ENCODE peak calls at places on chromosomes 13 and 19, in eight cellular contexts. One of them, this sample, is unnamed.

GRCh38 chr13:79775830-79776229 is 294.9 kb downstream of the NDFIP2 start:
- ATAC-seq in right lobe of liver: peak; percentile 53
- ATAC-seq in activated CD8-positive, alpha-beta memory T cell treated with anti-CD3 and anti-CD28 coated beads, Interleukin-2, amount 10 ng/mL, durations not matched to agents 7 days and 5 days: no peak
- ATAC-seq in natural killer cell: no peak
- ATAC-seq in T-cell: no peak
- ATAC-seq in left lung: peak; percentile 89
- ATAC-seq in left cardiac atrium: peak; percentile 46
- ATAC-seq in CD4-positive, CD25-positive, alpha-beta regulatory T cell: no peak
- ATAC-seq in this sample: no peak

GRCh38 chr13:64791373-64791772 is 2438.8 kb downstream of the PCDH9 start:
- ATAC-seq in right lobe of liver: no peak
- ATAC-seq in activated CD8-positive, alpha-beta memory T cell treated with anti-CD3 and anti-CD28 coated beads, Interleukin-2, amount 10 ng/mL, durations not matched to agents 7 days and 5 days: no peak
- ATAC-seq in natural killer cell: no peak
- ATAC-seq in T-cell: no peak
- ATAC-seq in left lung: no peak
- ATAC-seq in left cardiac atrium: no peak
- ATAC-seq in CD4-positive, CD25-positive, alpha-beta regulatory T cell: no peak
- ATAC-seq in this sample: no peak

GRCh38 chr19:4260605-4261191 is 13.8 kb downstream of the YJU2 start:
- ATAC-seq in right lobe of liver: peak; percentile 23
- ATAC-seq in activated CD8-positive, alpha-beta memory T cell treated with anti-CD3 and anti-CD28 coated beads, Interleukin-2, amount 10 ng/mL, durations not matched to agents 7 days and 5 days: no peak
- ATAC-seq in natural killer cell: no peak
- ATAC-seq in T-cell: no peak
- ATAC-seq in left lung: peak; percentile 29
- ATAC-seq in left cardiac atrium: peak; percentile 16
- ATAC-seq in CD4-positive, CD25-positive, alpha-beta regulatory T cell: no peak
- ATAC-seq in this sample: no peak

GRCh38 chr19:16052353-16052752 is 23.9 kb upstream of the TPM4 start:
- ATAC-seq in right lobe of liver: no peak
- ATAC-seq in activated CD8-positive, alpha-beta memory T cell treated with anti-CD3 and anti-CD28 coated beads, Interleukin-2, amount 10 ng/mL, durations not matched to agents 7 days and 5 days: no peak
- ATAC-seq in natural killer cell: no peak
- ATAC-seq in T-cell: no peak
- ATAC-seq in left lung: no peak
- ATAC-seq in left cardiac atrium: no peak
- ATAC-seq in CD4-positive, CD25-positive, alpha-beta regulatory T cell: no peak
- ATAC-seq in this sample: no peak

GRCh38 chr19:48481191-48481500 is 12.0 kb downstream of the CYTH2 start:
- ATAC-seq in right lobe of liver: no peak
- ATAC-seq in activated CD8-positive, alpha-beta memory T cell treated with anti-CD3 and anti-CD28 coated beads, Interleukin-2, amount 10 ng/mL, durations not matched to agents 7 days and 5 days: no peak
- ATAC-seq in natural killer cell: no peak
- ATAC-seq in T-cell: no peak
- ATAC-seq in left lung: no peak
- ATAC-seq in left cardiac atrium: no peak
- ATAC-seq in CD4-positive, CD25-positive, alpha-beta regulatory T cell: no peak
- ATAC-seq in this sample: no peak

GRCh38 chr19:10412257-10412977 is 7.9 kb upstream of the PDE4A start:
- ATAC-seq in right lobe of liver: no peak
- ATAC-seq in activated CD8-positive, alpha-beta memory T cell treated with anti-CD3 and anti-CD28 coated beads, Interleukin-2, amount 10 ng/mL, durations not matched to agents 7 days and 5 days: peak; percentile 57
- ATAC-seq in natural killer cell: peak; percentile 17
- ATAC-seq in T-cell: peak; percentile 27
- ATAC-seq in left lung: no peak
- ATAC-seq in left cardiac atrium: no peak
- ATAC-seq in CD4-positive, CD25-positive, alpha-beta regulatory T cell: peak; percentile 54
- ATAC-seq in this sample: no peak

GRCh38 chr13:99056381-99057014 is 78.6 kb upstream of the DOCK9 start:
- ATAC-seq in right lobe of liver: peak; percentile 5
- ATAC-seq in activated CD8-positive, alpha-beta memory T cell treated with anti-CD3 and anti-CD28 coated beads, Interleukin-2, amount 10 ng/mL, durations not matched to agents 7 days and 5 days: no peak
- ATAC-seq in natural killer cell: no peak
- ATAC-seq in T-cell: no peak
- ATAC-seq in left lung: no peak
- ATAC-seq in left cardiac atrium: peak; percentile 45
- ATAC-seq in CD4-positive, CD25-positive, alpha-beta regulatory T cell: no peak
- ATAC-seq in this sample: peak; percentile 34

GRCh38 chr19:57302020-57302465 is 18.2 kb upstream of the ZNF543 start:
- ATAC-seq in right lobe of liver: no peak
- ATAC-seq in activated CD8-positive, alpha-beta memory T cell treated with anti-CD3 and anti-CD28 coated beads, Interleukin-2, amount 10 ng/mL, durations not matched to agents 7 days and 5 days: no peak
- ATAC-seq in natural killer cell: peak; percentile 12
- ATAC-seq in T-cell: no peak
- ATAC-seq in left lung: peak; percentile 73
- ATAC-seq in left cardiac atrium: peak; percentile 96
- ATAC-seq in CD4-positive, CD25-positive, alpha-beta regulatory T cell: no peak
- ATAC-seq in this sample: peak; percentile 99

GRCh38 chr13:51148952-51149573 is 38.0 kb upstream of the C13orf42 start:
- ATAC-seq in right lobe of liver: peak; percentile 61
- ATAC-seq in activated CD8-positive, alpha-beta memory T cell treated with anti-CD3 and anti-CD28 coated beads, Interleukin-2, amount 10 ng/mL, durations not matched to agents 7 days and 5 days: no peak
- ATAC-seq in natural killer cell: no peak
- ATAC-seq in T-cell: no peak
- ATAC-seq in left lung: peak; percentile 80
- ATAC-seq in left cardiac atrium: peak; percentile 69
- ATAC-seq in CD4-positive, CD25-positive, alpha-beta regulatory T cell: no peak
- ATAC-seq in this sample: no peak

GRCh38 chr19:18023596-18024212 is 15.7 kb downstream of the ARRDC2 start:
- ATAC-seq in right lobe of liver: peak; percentile 14
- ATAC-seq in activated CD8-positive, alpha-beta memory T cell treated with anti-CD3 and anti-CD28 coated beads, Interleukin-2, amount 10 ng/mL, durations not matched to agents 7 days and 5 days: no peak
- ATAC-seq in natural killer cell: peak; percentile 40
- ATAC-seq in T-cell: peak; percentile 77
- ATAC-seq in left lung: peak; percentile 66
- ATAC-seq in left cardiac atrium: peak; percentile 62
- ATAC-seq in CD4-positive, CD25-positive, alpha-beta regulatory T cell: peak; percentile 51
- ATAC-seq in this sample: peak; percentile 61

GRCh38 chr13:95050800-95051620 is 250.2 kb downstream of the ABCC4 start:
- ATAC-seq in right lobe of liver: no peak
- ATAC-seq in activated CD8-positive, alpha-beta memory T cell treated with anti-CD3 and anti-CD28 coated beads, Interleukin-2, amount 10 ng/mL, durations not matched to agents 7 days and 5 days: peak; percentile 47
- ATAC-seq in natural killer cell: no peak
- ATAC-seq in T-cell: no peak
- ATAC-seq in left lung: no peak
- ATAC-seq in left cardiac atrium: no peak
- ATAC-seq in CD4-positive, CD25-positive, alpha-beta regulatory T cell: no peak
- ATAC-seq in this sample: peak; percentile 80

GRCh38 chr19:2503521-2504109 is 27.7 kb downstream of the GADD45B start:
- ATAC-seq in right lobe of liver: no peak
- ATAC-seq in activated CD8-positive, alpha-beta memory T cell treated with anti-CD3 and anti-CD28 coated beads, Interleukin-2, amount 10 ng/mL, durations not matched to agents 7 days and 5 days: peak; percentile 90
- ATAC-seq in natural killer cell: peak; percentile 86
- ATAC-seq in T-cell: peak; percentile 92
- ATAC-seq in left lung: peak; percentile 28
- ATAC-seq in left cardiac atrium: no peak
- ATAC-seq in CD4-positive, CD25-positive, alpha-beta regulatory T cell: peak; percentile 89
- ATAC-seq in this sample: peak; percentile 84

GRCh38 chr13:23770428-23770827 is 118.8 kb downstream of the MIPEP start:
- ATAC-seq in right lobe of liver: no peak
- ATAC-seq in activated CD8-positive, alpha-beta memory T cell treated with anti-CD3 and anti-CD28 coated beads, Interleukin-2, amount 10 ng/mL, durations not matched to agents 7 days and 5 days: no peak
- ATAC-seq in natural killer cell: no peak
- ATAC-seq in T-cell: no peak
- ATAC-seq in left lung: no peak
- ATAC-seq in left cardiac atrium: no peak
- ATAC-seq in CD4-positive, CD25-positive, alpha-beta regulatory T cell: no peak
- ATAC-seq in this sample: no peak

GRCh38 chr13:109400192-109400591 is 386.2 kb downstream of the IRS2 start:
- ATAC-seq in right lobe of liver: peak; percentile 36
- ATAC-seq in activated CD8-positive, alpha-beta memory T cell treated with anti-CD3 and anti-CD28 coated beads, Interleukin-2, amount 10 ng/mL, durations not matched to agents 7 days and 5 days: no peak
- ATAC-seq in natural killer cell: no peak
- ATAC-seq in T-cell: no peak
- ATAC-seq in left lung: peak; percentile 52
- ATAC-seq in left cardiac atrium: peak; percentile 85
- ATAC-seq in CD4-positive, CD25-positive, alpha-beta regulatory T cell: no peak
- ATAC-seq in this sample: no peak

GRCh38 chr13:21837288-21837687 is 166.4 kb downstream of the FGF9 start:
- ATAC-seq in right lobe of liver: no peak
- ATAC-seq in activated CD8-positive, alpha-beta memory T cell treated with anti-CD3 and anti-CD28 coated beads, Interleukin-2, amount 10 ng/mL, durations not matched to agents 7 days and 5 days: no peak
- ATAC-seq in natural killer cell: no peak
- ATAC-seq in T-cell: no peak
- ATAC-seq in left lung: no peak
- ATAC-seq in left cardiac atrium: no peak
- ATAC-seq in CD4-positive, CD25-positive, alpha-beta regulatory T cell: no peak
- ATAC-seq in this sample: no peak

GRCh38 chr19:51418707-51419106 is 1.3 kb upstream of the SIGLEC10 start:
- ATAC-seq in right lobe of liver: no peak
- ATAC-seq in activated CD8-positive, alpha-beta memory T cell treated with anti-CD3 and anti-CD28 coated beads, Interleukin-2, amount 10 ng/mL, durations not matched to agents 7 days and 5 days: no peak
- ATAC-seq in natural killer cell: no peak
- ATAC-seq in T-cell: no peak
- ATAC-seq in left lung: no peak
- ATAC-seq in left cardiac atrium: no peak
- ATAC-seq in CD4-positive, CD25-positive, alpha-beta regulatory T cell: no peak
- ATAC-seq in this sample: no peak

This sample was measured in esophagus mucosa.